ENCODE peak calls at places on chromosome 2, in five cellular contexts. One of them, this sample, is unnamed.

GRCh38 chr2:161085041-161085598 is 75.1 kb upstream of the TANK start:
- DNase-seq in K562: no peak
- DNase-seq in IMR-90: peak; percentile 28
- DNase-seq in A549: no peak
- DNase-seq in SK-N-SH: no peak
- DNase-seq in this sample: no peak

GRCh38 chr2:198883604-198884003 is 574.1 kb downstream of the SATB2 start:
- DNase-seq in K562: no peak
- DNase-seq in SK-N-SH: no peak
- DNase-seq in IMR-90: no peak
- DNase-seq in A549: no peak
- DNase-seq in this sample: no peak

GRCh38 chr2:235406420-235406819 is 87.4 kb upstream of the AGAP1 start:
- DNase-seq in SK-N-SH: no peak
- DNase-seq in IMR-90: no peak
- DNase-seq in A549: no peak
- DNase-seq in K562: no peak
- DNase-seq in this sample: no peak

GRCh38 chr2:43239981-43240761 is 13.8 kb upstream of the ZFP36L2 start:
- DNase-seq in IMR-90: no peak
- DNase-seq in SK-N-SH: no peak
- DNase-seq in K562: no peak
- DNase-seq in A549: peak; percentile 28
- DNase-seq in this sample: no peak

GRCh38 chr2:192307530-192307929 is 112.8 kb upstream of the TMEFF2 start:
- DNase-seq in SK-N-SH: no peak
- DNase-seq in K562: no peak
- DNase-seq in IMR-90: peak; percentile 17
- DNase-seq in A549: no peak
- DNase-seq in this sample: no peak

GRCh38 chr2:46967990-46968647 is 52.5 kb upstream of the MCFD2 start:
- DNase-seq in SK-N-SH: no peak
- DNase-seq in K562: peak; percentile 76
- DNase-seq in IMR-90: peak; percentile 85
- DNase-seq in A549: peak; percentile 91
- DNase-seq in this sample: no peak

GRCh38 chr2:39871291-39871761 is 92.3 kb upstream of the THUMPD2 start:
- DNase-seq in IMR-90: peak; percentile 90
- DNase-seq in K562: no peak
- DNase-seq in SK-N-SH: peak; percentile 11
- DNase-seq in A549: no peak
- DNase-seq in this sample: no peak

GRCh38 chr2:120579916-120580685 is 155.6 kb upstream of the GLI2 start:
- DNase-seq in K562: no peak
- DNase-seq in SK-N-SH: no peak
- DNase-seq in IMR-90: no peak
- DNase-seq in A549: no peak
- DNase-seq in this sample: no peak

GRCh38 chr2:19350678-19351401 is 7.6 kb downstream of the OSR1 start:
- DNase-seq in A549: no peak
- DNase-seq in IMR-90: no peak
- DNase-seq in K562: no peak
- DNase-seq in SK-N-SH: peak; percentile 51
- DNase-seq in this sample: no peak

GRCh38 chr2:143801561-143801960 is 672.3 kb downstream of the ARHGAP15 start:
- DNase-seq in IMR-90: no peak
- DNase-seq in K562: no peak
- DNase-seq in SK-N-SH: no peak
- DNase-seq in A549: no peak
- DNase-seq in this sample: no peak

GRCh38 chr2:191959209-191959608 is 112.3 kb upstream of the CAVIN2 start:
- DNase-seq in K562: no peak
- DNase-seq in SK-N-SH: no peak
- DNase-seq in IMR-90: no peak
- DNase-seq in A549: no peak
- DNase-seq in this sample: no peak

GRCh38 chr2:160334028-160334729 is 134.1 kb upstream of the ITGB6 start:
- DNase-seq in K562: no peak
- DNase-seq in IMR-90: peak; percentile 71
- DNase-seq in A549: no peak
- DNase-seq in SK-N-SH: no peak
- DNase-seq in this sample: no peak

GRCh38 chr2:38262514-38262871 is 114.6 kb downstream of the ATL2 start:
- DNase-seq in K562: no peak
- DNase-seq in IMR-90: no peak
- DNase-seq in A549: no peak
- DNase-seq in SK-N-SH: no peak
- DNase-seq in this sample: no peak

GRCh38 chr2:42163444-42164045 is 5.6 kb upstream of the EML4 start:
- DNase-seq in SK-N-SH: no peak
- DNase-seq in IMR-90: peak; percentile 92
- DNase-seq in K562: no peak
- DNase-seq in A549: no peak
- DNase-seq in this sample: no peak

GRCh38 chr2:98445167-98445522 is 487 bp downstream of the INPP4A start:
- DNase-seq in K562: no peak
- DNase-seq in A549: no peak
- DNase-seq in IMR-90: no peak
- DNase-seq in SK-N-SH: no peak
- DNase-seq in this sample: no peak

GRCh38 chr2:44169155-44169898 is 652 bp downstream of the PPM1B start:
- DNase-seq in SK-N-SH: peak; percentile 71
- DNase-seq in A549: peak; percentile 29
- DNase-seq in K562: peak; percentile 39
- DNase-seq in IMR-90: peak; percentile 37
- DNase-seq in this sample: peak; percentile 27

GRCh38 chr2:113282747-113283533 is 4.2 kb upstream of the PAX8 start:
- DNase-seq in K562: peak; percentile 24
- DNase-seq in SK-N-SH: no peak
- DNase-seq in IMR-90: peak; percentile 4
- DNase-seq in A549: peak; percentile 89
- DNase-seq in this sample: no peak

GRCh38 chr2:37689751-37690150 is 18.3 kb upstream of the CDC42EP3 start:
- DNase-seq in SK-N-SH: no peak
- DNase-seq in IMR-90: peak; percentile 54
- DNase-seq in K562: no peak
- DNase-seq in A549: no peak
- DNase-seq in this sample: no peak

GRCh38 chr2:63050186-63050915 is at the start of gene OTX1:
- DNase-seq in A549: peak; percentile 97
- DNase-seq in SK-N-SH: peak; percentile 75
- DNase-seq in IMR-90: peak; percentile 21
- DNase-seq in K562: peak; percentile 97
- DNase-seq in this sample: peak; percentile 41

GRCh38 chr2:69390001-69390400 is 3.0 kb upstream of the GFPT1 start:
- DNase-seq in IMR-90: no peak
- DNase-seq in K562: no peak
- DNase-seq in A549: no peak
- DNase-seq in SK-N-SH: no peak
- DNase-seq in this sample: no peak

GRCh38 chr2:172674034-172674967 is 61.3 kb upstream of the RAPGEF4 start:
- DNase-seq in A549: no peak
- DNase-seq in IMR-90: no peak
- DNase-seq in K562: peak; percentile 74
- DNase-seq in SK-N-SH: no peak
- DNase-seq in this sample: no peak

GRCh38 chr2:103959174-103960125 is 894.5 kb upstream of the POU3F3 start:
- DNase-seq in K562: peak; percentile 7
- DNase-seq in SK-N-SH: peak; percentile 35
- DNase-seq in IMR-90: no peak
- DNase-seq in A549: peak; percentile 18
- DNase-seq in this sample: no peak

GRCh38 chr2:46651363-46652099 is 172.2 kb downstream of the TMEM247 start:
- DNase-seq in A549: no peak
- DNase-seq in K562: no peak
- DNase-seq in SK-N-SH: no peak
- DNase-seq in IMR-90: peak; percentile 44
- DNase-seq in this sample: no peak

GRCh38 chr2:78260861-78261260 is 738.7 kb upstream of the LRRTM4 start:
- DNase-seq in IMR-90: no peak
- DNase-seq in A549: no peak
- DNase-seq in K562: no peak
- DNase-seq in SK-N-SH: no peak
- DNase-seq in this sample: no peak

GRCh38 chr2:240249423-240250149 is 109.1 kb upstream of the OTOS start:
- DNase-seq in SK-N-SH: peak; percentile 16
- DNase-seq in K562: peak; percentile 54
- DNase-seq in A549: no peak
- DNase-seq in IMR-90: no peak
- DNase-seq in this sample: no peak

DNA sequence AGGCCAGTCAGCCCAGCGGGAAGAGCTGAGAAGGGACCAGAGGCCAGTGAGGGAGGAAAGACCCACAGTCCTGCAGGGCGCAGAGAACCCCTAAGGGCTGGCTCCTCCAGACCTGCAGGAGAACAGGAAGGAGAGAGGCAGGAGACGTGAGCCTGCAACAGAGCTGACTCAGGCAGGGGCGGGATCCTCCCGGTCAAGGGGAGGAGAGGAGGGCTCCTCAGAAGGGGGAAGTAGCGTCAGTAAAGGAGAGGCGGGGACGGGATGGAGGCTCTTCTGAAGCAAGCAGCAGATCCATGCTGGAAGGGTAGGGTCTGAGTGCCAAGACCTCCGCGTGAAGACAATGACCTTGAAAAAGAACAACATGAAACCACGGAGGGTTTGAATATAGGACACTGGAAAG is 50.8 kb downstream of the TRABD2A start:
- DNase-seq in K562: peak; percentile 36
- DNase-seq in SK-N-SH: no peak
- DNase-seq in A549: no peak
- DNase-seq in IMR-90: no peak
- DNase-seq in this sample: no peak
- TF ChIP-seq RCOR1 in K562: no peak
- TF ChIP-seq RCOR1 in SK-N-SH: no peak
- TF ChIP-seq RCOR1 in A549: no peak
- TF ChIP-seq RCOR1 in IMR-90: no peak
- TF ChIP-seq RCOR1 in this sample: no peak

GRCh38 chr2:30275256-30275655 is 43.9 kb downstream of the LBH start:
- DNase-seq in IMR-90: no peak
- DNase-seq in SK-N-SH: no peak
- DNase-seq in K562: no peak
- DNase-seq in A549: no peak
- DNase-seq in this sample: no peak
- TF ChIP-seq RCOR1 in IMR-90: no peak
- TF ChIP-seq RCOR1 in SK-N-SH: no peak
- TF ChIP-seq RCOR1 in K562: no peak
- TF ChIP-seq RCOR1 in A549: no peak
- TF ChIP-seq RCOR1 in this sample: no peak

GRCh38 chr2:10845640-10846039 is 33.1 kb upstream of the PDIA6 start:
- DNase-seq in K562: no peak
- DNase-seq in IMR-90: no peak
- DNase-seq in A549: no peak
- DNase-seq in SK-N-SH: no peak
- DNase-seq in this sample: no peak

GRCh38 chr2:10842506-10842905 is 29.9 kb upstream of the PDIA6 start:
- DNase-seq in IMR-90: no peak
- DNase-seq in SK-N-SH: no peak
- DNase-seq in K562: no peak
- DNase-seq in A549: no peak
- DNase-seq in this sample: no peak

GRCh38 chr2:10841547-10842219 is 29.1 kb upstream of the PDIA6 start:
- DNase-seq in SK-N-SH: no peak
- DNase-seq in A549: no peak
- DNase-seq in K562: no peak
- DNase-seq in IMR-90: no peak
- DNase-seq in this sample: no peak

GRCh38 chr2:10846110-10846861 is 33.7 kb upstream of the PDIA6 start:
- DNase-seq in A549: no peak
- DNase-seq in IMR-90: no peak
- DNase-seq in SK-N-SH: no peak
- DNase-seq in K562: no peak
- DNase-seq in this sample: no peak

GRCh38 chr2:10844083-10844482 is 31.5 kb upstream of the PDIA6 start:
- DNase-seq in IMR-90: peak; percentile 38
- DNase-seq in K562: no peak
- DNase-seq in A549: no peak
- DNase-seq in SK-N-SH: peak; percentile 51
- DNase-seq in this sample: no peak
- TF ChIP-seq RCOR1 in IMR-90: no peak
- TF ChIP-seq RCOR1 in K562: no peak
- TF ChIP-seq RCOR1 in A549: no peak
- TF ChIP-seq RCOR1 in SK-N-SH: no peak
- TF ChIP-seq RCOR1 in this sample: no peak

DNA sequence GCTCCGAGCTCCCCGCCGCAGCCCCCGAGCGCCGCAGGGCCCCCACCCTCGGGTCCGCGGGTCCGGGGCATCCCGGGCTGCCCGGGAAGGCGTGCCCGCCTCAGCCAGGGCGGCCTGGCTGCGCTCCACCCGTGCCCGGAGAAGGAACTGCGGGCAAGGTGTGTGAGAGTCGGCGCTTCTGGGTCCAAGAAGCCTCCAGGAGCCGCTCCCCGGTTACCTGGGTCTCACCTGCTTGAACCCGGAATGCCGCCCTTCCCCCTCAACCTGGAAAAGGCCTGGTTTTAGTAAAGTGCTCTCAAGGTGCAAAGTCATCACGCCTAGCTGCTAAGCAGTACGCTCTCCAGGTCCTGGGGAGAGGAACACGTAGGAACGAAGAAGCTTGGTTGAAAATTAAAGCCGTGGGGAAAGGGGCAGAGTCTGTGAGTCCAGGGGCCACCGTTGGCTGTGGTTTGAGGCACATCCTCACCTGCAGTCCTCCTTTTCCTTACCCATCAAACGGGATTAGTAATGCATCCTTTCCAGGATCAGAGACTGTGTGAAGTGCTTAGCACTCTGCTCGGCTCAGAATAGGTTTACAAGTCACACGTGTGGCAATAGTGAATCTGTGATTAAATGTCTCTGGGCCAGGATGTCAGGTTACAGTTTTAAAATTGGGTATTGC is 1.2 kb downstream of the ASAP2 start:
- DNase-seq in IMR-90: no peak
- DNase-seq in K562: peak; percentile 31
- DNase-seq in A549: peak; percentile 57
- DNase-seq in SK-N-SH: peak; percentile 84
- DNase-seq in this sample: no peak
- TF ChIP-seq RCOR1 in IMR-90: no peak
- TF ChIP-seq RCOR1 in K562: no peak
- TF ChIP-seq RCOR1 in A549: no peak
- TF ChIP-seq RCOR1 in SK-N-SH: no peak
- TF ChIP-seq RCOR1 in this sample: no peak

GRCh38 chr2:151007365-151007764 is 254.3 kb downstream of the RBM43 start:
- DNase-seq in SK-N-SH: no peak
- DNase-seq in A549: no peak
- DNase-seq in IMR-90: peak; percentile 5
- DNase-seq in K562: no peak
- DNase-seq in this sample: no peak

GRCh38 chr2:151009437-151010175 is 252.1 kb downstream of the RBM43 start:
- DNase-seq in IMR-90: no peak
- DNase-seq in A549: no peak
- DNase-seq in SK-N-SH: no peak
- DNase-seq in K562: no peak
- DNase-seq in this sample: no peak
- TF ChIP-seq RCOR1 in IMR-90: no peak
- TF ChIP-seq RCOR1 in A549: no peak
- TF ChIP-seq RCOR1 in SK-N-SH: no peak
- TF ChIP-seq RCOR1 in K562: no peak
- TF ChIP-seq RCOR1 in this sample: no peak

GRCh38 chr2:158539176-158539895 is 82.6 kb downstream of the PKP4 start:
- DNase-seq in A549: no peak
- DNase-seq in IMR-90: peak; percentile 90
- DNase-seq in SK-N-SH: no peak
- DNase-seq in K562: no peak
- DNase-seq in this sample: no peak
- TF ChIP-seq RCOR1 in A549: no peak
- TF ChIP-seq RCOR1 in IMR-90: no peak
- TF ChIP-seq RCOR1 in SK-N-SH: no peak
- TF ChIP-seq RCOR1 in K562: no peak
- TF ChIP-seq RCOR1 in this sample: no peak